ENCODE peak calls at places on chromosomes 11 and 22, in ten cellular contexts. I is lung microvascular endothelial cell; U is EL; F is brain pericyte; H is NCI-H2029; L is endodermal cell; G is anterior cingulate cortex; S is naive thymus-derived CD8-positive, alpha-beta T cell; Y is cardiac septum; A is AG08395. Z is an unnamed sample.

GRCh38 chr11:2186669-2187266 is 15.2 kb upstream of the TH start:
- DNase-seq in U (peak; percentile 23), A (no peak), Y (no peak), G (no peak), S (peak; percentile 78), I (peak; percentile 52), L (peak; percentile 82), F (no peak), H (peak; percentile 21), Z (peak; percentile 86)

GRCh38 chr11:72231396-72232259 is 7.1 kb downstream of the INPPL1 start:
- DNase-seq in S (no peak), G (no peak), A (no peak), H (no peak), Y (no peak), L (peak; percentile 20), I (no peak), U (no peak), F (no peak), Z (no peak)

GRCh38 chr22:32531955-32532818 is 57.6 kb downstream of the FBXO7 start:
- DNase-seq in Y (peak; percentile 88), A (peak; percentile 98), L (peak; percentile 91), U (peak; percentile 96), H (peak; percentile 67), G (no peak), S (no peak), I (peak; percentile 65), F (peak; percentile 50), Z (peak; percentile 24)

GRCh38 chr11:2294340-2295290 is 7.1 kb downstream of the C11orf21 start:
- DNase-seq in I (no peak), U (no peak), H (no peak), G (no peak), F (no peak), S (peak; percentile 52), Y (peak; percentile 73), L (peak; percentile 34), A (no peak), Z (no peak)

GRCh38 chr22:46425011-46425410 is 89.5 kb downstream of the TRMU start:
- DNase-seq in I (no peak), Y (no peak), L (no peak), G (no peak), A (peak; percentile 89), U (peak; percentile 80), H (no peak), F (no peak), S (no peak), Z (no peak)

GRCh38 chr11:67126986-67127385 is 7.9 kb downstream of the KDM2A start:
- DNase-seq in Y (no peak), A (no peak), G (no peak), F (no peak), S (no peak), I (no peak), L (no peak), U (no peak), H (no peak), Z (no peak)

GRCh38 chr11:2390871-2391662 is 9.5 kb upstream of the TSSC4 start:
- DNase-seq in I (no peak), S (no peak), A (peak; percentile 91), U (peak; percentile 85), L (no peak), H (no peak), F (no peak), Y (no peak), G (no peak), Z (no peak)

GRCh38 chr11:2837096-2837601 is 48.4 kb downstream of the CDKN1C start:
- DNase-seq in U (peak; percentile 55), S (no peak), Y (peak; percentile 87), F (no peak), G (no peak), A (peak; percentile 93), L (peak; percentile 85), H (no peak), I (no peak), Z (no peak)

GRCh38 chr11:67179892-67180490 is 60.9 kb downstream of the KDM2A start:
- DNase-seq in I (peak; percentile 7), A (no peak), H (no peak), Y (no peak), F (no peak), G (no peak), S (no peak), U (peak; percentile 12), L (no peak), Z (no peak)

GRCh38 chr11:4095509-4096230 is 1.1 kb downstream of the RRM1 start:
- DNase-seq in S (no peak), Y (no peak), L (no peak), I (no peak), G (no peak), A (peak; percentile 22), F (no peak), U (peak; percentile 75), H (no peak), Z (no peak)

GRCh38 chr11:70019576-70020011 is 58.5 kb upstream of the ANO1 start:
- DNase-seq in G (no peak), F (no peak), U (no peak), S (no peak), A (peak; percentile 9), L (no peak), Y (peak; percentile 66), H (no peak), I (no peak), Z (no peak)

GRCh38 chr11:66546368-66546965 is at the start of gene ACTN3:
- DNase-seq in Y (no peak), L (peak; percentile 86), U (peak; percentile 20), F (no peak), S (no peak), I (no peak), A (peak; percentile 28), G (no peak), H (no peak), Z (no peak)

GRCh38 chr11:117232022-117232878 is at the start of the genes PCSK7 and RNF214:
- DNase-seq in H (peak; percentile 61), L (peak; percentile 91), I (peak; percentile 87), U (peak; percentile 75), A (peak; percentile 95), G (peak; percentile 64), Y (peak; percentile 91), S (peak; percentile 82), F (no peak), Z (peak; percentile 79)